ENCODE peak calls at places on chromosomes 3 and 15, in eight cellular contexts. G, K, H, T, X, R, F and D are unnamed samples.

GRCh38 chr3:27712136-27713065 is 9.7 kb downstream of the EOMES start:
- DNase-seq in T (peak), F (peak), X (peak), H (peak), R (peak), K (peak), G (no peak), D (peak)

GRCh38 chr3:12138044-12138443 is 20.7 kb downstream of the TIMP4 start:
- DNase-seq in G (no peak), T (peak), X (no peak), R (peak), K (peak), H (no peak), F (no peak), D (no peak)

GRCh38 chr3:126053513-126053912 is 30.4 kb downstream of the SLC41A3 start:
- DNase-seq in X (no peak), R (no peak), T (no peak), G (no peak), K (peak), H (peak), F (no peak), D (no peak)

GRCh38 chr3:39287216-39287858 is 7.5 kb upstream of the CX3CR1 start:
- DNase-seq in H (no peak), T (no peak), R (no peak), F (no peak), G (no peak), X (no peak), K (no peak), D (no peak)

GRCh38 chr3:48428863-48429415 is 947 bp downstream of the PLXNB1 start:
- DNase-seq in G (no peak), X (peak), R (no peak), F (peak), K (peak), T (no peak), H (peak), D (peak)

GRCh38 chr3:191383104-191383503 is 52.8 kb upstream of the UTS2B start:
- DNase-seq in X (no peak), T (no peak), R (no peak), F (no peak), G (no peak), K (peak), H (peak), D (no peak)

GRCh38 chr3:59424268-59425010 is 374.6 kb upstream of the CFAP20DC start:
- DNase-seq in G (no peak), T (peak), K (peak), X (no peak), F (no peak), H (peak), R (no peak), D (no peak)

GRCh38 chr15:71226536-71227455 is 111.5 kb downstream of the THSD4 start:
- DNase-seq in H (no peak), F (no peak), X (no peak), K (no peak), T (peak), G (no peak), R (no peak), D (no peak)

GRCh38 chr3:56557815-56558170 is 818 bp downstream of the CCDC66 start:
- DNase-seq in T (no peak), G (no peak), H (no peak), K (no peak), F (no peak), X (no peak), R (no peak), D (no peak)

GRCh38 chr15:62075595-62076279 is 9.0 kb downstream of the C2CD4A start:
- DNase-seq in R (no peak), F (no peak), H (peak), X (peak), T (peak), G (no peak), K (peak), D (peak)

GRCh38 chr3:138417559-138417982 is 16.8 kb upstream of the ESYT3 start:
- DNase-seq in X (peak), T (peak), G (no peak), K (peak), H (peak), F (peak), R (peak), D (peak)

GRCh38 chr15:50854594-50855490 is 53.6 kb upstream of the AP4E1 start:
- DNase-seq in G (no peak), T (no peak), H (no peak), X (no peak), F (no peak), R (no peak), K (no peak), D (no peak)

GRCh38 chr3:81645248-81645647 is 116.2 kb downstream of the GBE1 start:
- DNase-seq in R (no peak), H (no peak), K (no peak), T (no peak), G (no peak), F (no peak), X (no peak), D (no peak)

GRCh38 chr3:134620476-134621115 is 30.2 kb downstream of the KY start:
- DNase-seq in F (no peak), H (no peak), R (no peak), T (no peak), X (no peak), K (no peak), G (peak), D (no peak)

GRCh38 chr15:78680416-78681068 is 39.5 kb upstream of the CHRNB4 start:
- DNase-seq in R (no peak), T (no peak), G (peak), X (no peak), H (no peak), F (no peak), K (no peak), D (peak)

GRCh38 chr15:69443032-69443611 is 9.5 kb upstream of the RPLP1 start:
- DNase-seq in F (no peak), G (no peak), K (no peak), R (no peak), T (no peak), X (no peak), H (no peak), D (no peak)

GRCh38 chr3:130857336-130858026 is 36.4 kb upstream of the ATP2C1 start:
- DNase-seq in T (no peak), K (no peak), R (no peak), X (no peak), H (no peak), G (no peak), F (no peak), D (no peak)

GRCh38 chr15:57560976-57561711 is 30.6 kb upstream of the MYZAP start:
- DNase-seq in H (peak), K (peak), G (peak), T (peak), F (peak), R (no peak), X (peak), D (peak)

DNA sequence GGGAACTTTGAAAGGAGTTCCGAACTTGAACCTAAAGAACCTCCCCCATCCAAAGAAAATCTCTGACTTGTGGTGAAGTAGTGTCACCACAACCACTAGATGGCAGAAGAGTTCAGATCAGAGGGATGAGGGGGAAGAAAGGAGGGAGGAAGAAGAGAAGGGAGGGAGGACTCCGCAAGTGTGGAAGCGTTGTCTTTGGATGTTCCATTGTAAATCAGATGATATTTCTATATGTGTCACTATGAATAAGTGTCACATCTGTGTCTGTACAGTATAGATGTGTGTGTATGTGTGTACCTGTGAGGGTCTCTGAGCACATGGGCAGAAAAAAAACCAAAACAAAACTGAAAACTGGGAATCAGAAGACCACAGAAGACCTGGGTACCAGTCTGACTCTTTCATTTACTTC is 16.9 kb downstream of the SLC24A1 start:
- DNase-seq in K (peak), T (peak), F (no peak), G (no peak), X (no peak), R (peak), H (peak), D (peak)
- H3K4me3 ChIP-seq in K (no peak), T (no peak), F (no peak), G (peak), X (no peak), R (no peak), H (peak), D (no peak)

GRCh38 chr3:51139616-51140015 is 245.5 kb upstream of the MANF start:
- DNase-seq in T (no peak), F (no peak), H (no peak), G (no peak), K (no peak), R (no peak), X (no peak), D (no peak)

GRCh38 chr3:51146781-51147180 is 238.3 kb upstream of the MANF start:
- DNase-seq in H (no peak), R (no peak), X (no peak), F (no peak), G (no peak), T (no peak), K (no peak), D (no peak)

GRCh38 chr3:51137715-51138114 is 247.4 kb upstream of the MANF start:
- DNase-seq in X (no peak), F (no peak), G (no peak), T (no peak), K (no peak), H (no peak), R (no peak), D (no peak)

GRCh38 chr3:51145811-51146585 is 239.1 kb upstream of the MANF start:
- DNase-seq in R (no peak), G (no peak), H (no peak), F (no peak), K (no peak), T (no peak), X (no peak), D (no peak)

GRCh38 chr3:51141573-51141972 is 243.5 kb upstream of the MANF start:
- DNase-seq in X (no peak), T (no peak), K (no peak), F (no peak), G (no peak), H (no peak), R (no peak), D (no peak)
- TF ChIP-seq CTCF in X (no peak), T (no peak), K (no peak), F (no peak), G (no peak), H (no peak), R (no peak), D (no peak)

DNA sequence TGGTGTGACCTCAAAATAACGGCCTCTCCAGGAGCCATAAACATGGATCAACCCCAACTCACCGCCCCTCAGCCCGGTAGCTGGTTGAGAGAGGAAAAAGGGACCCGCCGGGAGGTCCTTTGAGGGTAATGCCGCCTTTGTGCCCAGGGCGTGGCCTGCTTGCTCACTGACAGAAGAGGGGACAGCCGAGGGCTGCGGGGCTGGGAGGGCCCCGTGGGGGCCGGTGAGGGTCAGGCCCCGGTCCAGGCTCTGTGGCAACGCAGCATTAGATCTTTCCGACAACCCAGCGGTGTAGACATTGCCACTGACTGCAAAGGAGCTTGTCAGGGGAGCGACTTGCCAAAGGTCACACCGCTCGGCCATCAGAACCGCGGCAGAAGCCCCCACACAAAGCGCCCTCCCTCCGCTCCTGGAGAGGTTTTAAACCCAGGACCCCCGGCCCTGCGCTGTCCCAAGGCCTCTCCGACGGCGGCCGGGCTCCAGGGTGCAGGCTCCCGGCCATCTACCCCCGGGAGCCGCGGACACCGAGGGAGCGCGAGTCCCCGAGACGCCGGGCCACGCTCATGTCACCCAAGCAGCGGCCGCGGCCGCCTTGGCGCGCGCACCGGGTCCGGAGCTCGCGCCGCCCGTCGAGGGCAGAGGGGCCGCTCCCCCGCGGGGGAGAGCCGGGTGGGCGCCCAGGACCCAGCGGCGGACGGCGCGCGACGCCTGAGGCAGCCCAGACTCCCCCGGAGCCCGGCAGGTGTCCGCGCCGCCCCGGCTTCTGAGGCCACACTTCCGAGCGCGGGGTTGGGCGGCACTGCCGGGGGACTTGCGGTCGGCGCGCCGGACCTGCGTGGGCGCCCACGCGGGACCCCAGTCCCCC is 975 bp downstream of the PCSK6 start:
- DNase-seq in H (no peak), R (no peak), T (no peak), F (no peak), X (no peak), G (peak), K (no peak), D (no peak)
- H3K4me3 ChIP-seq in H (no peak), R (peak), T (no peak), F (peak), X (no peak), G (peak), K (no peak), D (peak)

GRCh38 chr3:53721187-53721946 is 124.9 kb downstream of the CHDH start:
- DNase-seq in H (peak), F (no peak), K (peak), X (no peak), T (peak), R (no peak), G (no peak), D (no peak)
- TF ChIP-seq CTCF in H (no peak), F (no peak), K (no peak), X (no peak), T (no peak), R (peak), G (no peak), D (no peak)

GRCh38 chr15:76190070-76190564 is 121.2 kb downstream of the ETFA start:
- DNase-seq in K (no peak), G (no peak), T (no peak), H (no peak), R (no peak), X (no peak), F (no peak), D (no peak)
- H3K4me3 ChIP-seq in K (no peak), G (no peak), T (no peak), H (no peak), R (no peak), X (no peak), F (no peak), D (no peak)

DNA sequence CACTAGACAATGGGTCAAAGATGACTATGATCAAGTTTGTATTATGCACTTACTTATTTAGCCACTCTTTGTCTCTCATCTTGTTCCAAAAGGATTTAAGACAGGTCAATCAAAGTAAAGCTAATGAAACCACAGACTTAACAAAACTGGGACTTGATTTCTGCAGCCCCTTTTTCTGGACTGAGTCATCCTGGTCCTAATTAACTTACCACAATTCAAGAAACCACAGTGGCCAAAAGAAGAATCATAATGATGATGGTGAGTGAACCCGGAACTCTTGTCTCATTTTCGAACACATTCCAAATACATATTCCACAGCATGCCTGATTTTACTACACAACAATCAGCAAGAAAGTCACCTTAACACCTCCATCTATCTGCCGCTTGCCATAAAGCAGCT is 1333.0 kb downstream of the ROBO1 start:
- DNase-seq in T (peak), G (no peak), F (no peak), K (no peak), H (peak), R (no peak), X (no peak), D (no peak)
- TF ChIP-seq CTCF in T (no peak), G (no peak), F (no peak), K (no peak), H (no peak), R (no peak), X (no peak), D (no peak)

DNA sequence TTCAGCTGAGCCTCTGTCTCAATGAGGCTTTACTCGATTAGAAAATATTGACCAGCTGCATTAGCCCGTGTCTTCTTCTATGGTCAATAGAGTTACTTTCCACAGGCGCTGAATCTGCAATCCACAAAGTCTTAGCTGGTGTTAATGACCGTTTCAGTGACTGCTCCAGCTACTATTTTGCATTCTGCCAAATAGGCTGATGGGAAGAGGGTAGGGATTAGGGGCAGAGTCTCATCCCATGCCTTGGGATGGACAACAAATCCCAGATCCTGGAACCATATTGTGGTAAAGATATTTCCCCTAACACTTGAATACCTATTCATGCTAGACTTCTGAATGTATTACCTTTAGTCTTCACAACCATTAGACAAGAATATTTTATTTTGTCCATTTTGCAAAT is 29.5 kb upstream of the MAGI1 start:
- DNase-seq in K (no peak), G (no peak), H (no peak), R (no peak), F (no peak), T (no peak), X (no peak), D (no peak)
- H3K4me3 ChIP-seq in K (no peak), G (no peak), H (no peak), R (no peak), F (no peak), T (no peak), X (no peak), D (no peak)

GRCh38 chr3:65908588-65908987 is 130.1 kb downstream of the MAGI1 start:
- DNase-seq in H (no peak), R (no peak), G (no peak), X (no peak), F (no peak), K (no peak), T (no peak), D (no peak)

GRCh38 chr3:65902304-65902793 is 136.4 kb downstream of the MAGI1 start:
- DNase-seq in R (peak), T (no peak), X (peak), K (no peak), G (no peak), H (peak), F (no peak), D (no peak)

GRCh38 chr3:65905648-65906211 is 133.0 kb downstream of the MAGI1 start:
- DNase-seq in G (no peak), K (no peak), H (no peak), F (no peak), R (no peak), T (no peak), X (no peak), D (no peak)

GRCh38 chr3:65904016-65904415 is 134.7 kb downstream of the MAGI1 start:
- DNase-seq in X (no peak), F (no peak), G (no peak), R (no peak), T (no peak), K (no peak), H (no peak), D (no peak)

GRCh38 chr3:65907232-65908130 is 131.2 kb downstream of the MAGI1 start:
- DNase-seq in T (no peak), K (no peak), F (no peak), H (no peak), X (no peak), G (no peak), R (no peak), D (no peak)
- TF ChIP-seq CTCF in T (no peak), K (no peak), F (no peak), H (no peak), X (no peak), G (no peak), R (no peak), D (no peak)

GRCh38 chr15:76345880-76346665 is 9.5 kb downstream of the ISL2 start:
- DNase-seq in F (no peak), K (no peak), R (no peak), T (no peak), H (no peak), G (no peak), X (no peak), D (no peak)
- H3K4me3 ChIP-seq in F (peak), K (peak), R (no peak), T (no peak), H (peak), G (peak), X (peak), D (peak)

DNA sequence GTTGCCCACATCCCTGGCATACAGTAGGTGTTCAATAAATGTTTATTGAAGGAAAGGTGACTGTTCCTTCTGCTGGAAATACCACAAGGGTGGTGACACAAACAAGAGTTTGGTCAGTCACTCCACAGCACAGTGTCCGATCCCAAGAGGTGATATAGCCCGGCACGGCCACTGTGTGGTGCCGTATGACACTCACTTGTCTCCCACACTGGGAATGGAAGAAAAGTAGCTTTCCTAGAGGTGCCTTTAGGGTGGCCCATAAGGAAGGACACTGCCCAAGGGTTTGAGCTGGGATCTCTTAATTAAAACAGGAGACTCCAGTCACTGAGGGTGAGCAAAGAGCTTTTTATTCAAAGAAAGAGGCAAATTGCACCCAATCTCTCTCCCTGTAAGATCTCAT is 40.5 kb downstream of the TGM4 start:
- DNase-seq in X (no peak), K (peak), F (no peak), R (no peak), H (no peak), G (no peak), T (peak), D (no peak)
- TF ChIP-seq CTCF in X (no peak), K (peak), F (peak), R (peak), H (no peak), G (no peak), T (peak), D (peak)